ENCODE peak calls at places on chromosomes 13 and 19, in eight cellular contexts. One of them, this sample, is unnamed.

GRCh38 chr13:84609716-84610115 is 727.4 kb upstream of the SLITRK1 start:
- DNase-seq in H1: no peak
- DNase-seq in HCT116: no peak
- DNase-seq in A549: peak
- DNase-seq in GM12878: no peak
- DNase-seq in WTC11: no peak
- DNase-seq in endothelial cell of umbilical vein: no peak
- DNase-seq in HepG2: no peak
- DNase-seq in this sample: no peak

GRCh38 chr13:107208889-107209288 is 641.0 kb upstream of the ARGLU1 start:
- DNase-seq in H1: no peak
- DNase-seq in HCT116: no peak
- DNase-seq in A549: no peak
- DNase-seq in GM12878: no peak
- DNase-seq in WTC11: no peak
- DNase-seq in endothelial cell of umbilical vein: peak
- DNase-seq in HepG2: no peak
- DNase-seq in this sample: no peak

GRCh38 chr13:112793545-112794445 is 104.0 kb downstream of the ATP11A start:
- DNase-seq in H1: no peak
- DNase-seq in HCT116: no peak
- DNase-seq in A549: no peak
- DNase-seq in GM12878: no peak
- DNase-seq in WTC11: peak
- DNase-seq in endothelial cell of umbilical vein: no peak
- DNase-seq in HepG2: no peak
- DNase-seq in this sample: no peak

GRCh38 chr19:4609878-4610511 is 29.3 kb upstream of the TNFAIP8L1 start:
- DNase-seq in H1: no peak
- DNase-seq in HCT116: no peak
- DNase-seq in A549: no peak
- DNase-seq in GM12878: no peak
- DNase-seq in WTC11: no peak
- DNase-seq in endothelial cell of umbilical vein: no peak
- DNase-seq in HepG2: no peak
- DNase-seq in this sample: peak

GRCh38 chr13:114099191-114099590 is 33.2 kb downstream of the RASA3 start:
- DNase-seq in H1: no peak
- DNase-seq in HCT116: peak
- DNase-seq in A549: peak
- DNase-seq in GM12878: no peak
- DNase-seq in WTC11: peak
- DNase-seq in endothelial cell of umbilical vein: no peak
- DNase-seq in HepG2: peak
- DNase-seq in this sample: peak

GRCh38 chr13:44514278-44514677 is 61.9 kb downstream of the TSC22D1 start:
- DNase-seq in H1: no peak
- DNase-seq in HCT116: no peak
- DNase-seq in A549: no peak
- DNase-seq in GM12878: no peak
- DNase-seq in WTC11: no peak
- DNase-seq in endothelial cell of umbilical vein: no peak
- DNase-seq in HepG2: no peak
- DNase-seq in this sample: no peak

GRCh38 chr13:20401958-20402856 is 123.5 kb downstream of the CRYL1 start:
- DNase-seq in H1: no peak
- DNase-seq in HCT116: no peak
- DNase-seq in A549: no peak
- DNase-seq in GM12878: no peak
- DNase-seq in WTC11: no peak
- DNase-seq in endothelial cell of umbilical vein: no peak
- DNase-seq in HepG2: no peak
- DNase-seq in this sample: no peak

GRCh38 chr13:47213057-47213456 is 316.2 kb upstream of the HTR2A start:
- DNase-seq in H1: no peak
- DNase-seq in HCT116: no peak
- DNase-seq in A549: no peak
- DNase-seq in GM12878: no peak
- DNase-seq in WTC11: no peak
- DNase-seq in endothelial cell of umbilical vein: no peak
- DNase-seq in HepG2: no peak
- DNase-seq in this sample: no peak

GRCh38 chr13:34627499-34627898 is 314.6 kb upstream of the NBEA start:
- DNase-seq in H1: no peak
- DNase-seq in HCT116: no peak
- DNase-seq in A549: peak
- DNase-seq in GM12878: no peak
- DNase-seq in WTC11: no peak
- DNase-seq in endothelial cell of umbilical vein: no peak
- DNase-seq in HepG2: no peak
- DNase-seq in this sample: no peak

GRCh38 chr19:12202250-12202649 is 39.4 kb downstream of the ZNF136 start:
- DNase-seq in H1: peak
- DNase-seq in HCT116: no peak
- DNase-seq in A549: no peak
- DNase-seq in GM12878: no peak
- DNase-seq in WTC11: peak
- DNase-seq in endothelial cell of umbilical vein: no peak
- DNase-seq in HepG2: peak
- DNase-seq in this sample: peak

GRCh38 chr19:32407004-32407992 is 1.7 kb downstream of the DPY19L3 start:
- DNase-seq in H1: no peak
- DNase-seq in HCT116: no peak
- DNase-seq in A549: no peak
- DNase-seq in GM12878: no peak
- DNase-seq in WTC11: no peak
- DNase-seq in endothelial cell of umbilical vein: no peak
- DNase-seq in HepG2: peak
- DNase-seq in this sample: peak

GRCh38 chr13:92807343-92807742 is 419.3 kb upstream of the GPC6 start:
- DNase-seq in H1: no peak
- DNase-seq in HCT116: no peak
- DNase-seq in A549: no peak
- DNase-seq in GM12878: no peak
- DNase-seq in WTC11: no peak
- DNase-seq in endothelial cell of umbilical vein: no peak
- DNase-seq in HepG2: no peak
- DNase-seq in this sample: no peak

GRCh38 chr19:31413353-31413752 is 64.1 kb upstream of the TSHZ3 start:
- DNase-seq in H1: no peak
- DNase-seq in HCT116: no peak
- DNase-seq in A549: no peak
- DNase-seq in GM12878: no peak
- DNase-seq in WTC11: no peak
- DNase-seq in endothelial cell of umbilical vein: no peak
- DNase-seq in HepG2: no peak
- DNase-seq in this sample: no peak

GRCh38 chr13:62129000-62129551 is 713.4 kb upstream of the PCDH20 start:
- DNase-seq in H1: no peak
- DNase-seq in HCT116: no peak
- DNase-seq in A549: no peak
- DNase-seq in GM12878: no peak
- DNase-seq in WTC11: no peak
- DNase-seq in endothelial cell of umbilical vein: no peak
- DNase-seq in HepG2: no peak
- DNase-seq in this sample: no peak

GRCh38 chr13:98272549-98272948 is 95.5 kb upstream of the RNF113B start:
- DNase-seq in H1: no peak
- DNase-seq in HCT116: no peak
- DNase-seq in A549: no peak
- DNase-seq in GM12878: no peak
- DNase-seq in WTC11: no peak
- DNase-seq in endothelial cell of umbilical vein: no peak
- DNase-seq in HepG2: no peak
- DNase-seq in this sample: no peak

GRCh38 chr13:94140027-94140426 is 339.5 kb downstream of the DCT start:
- DNase-seq in H1: no peak
- DNase-seq in HCT116: no peak
- DNase-seq in A549: no peak
- DNase-seq in GM12878: no peak
- DNase-seq in WTC11: no peak
- DNase-seq in endothelial cell of umbilical vein: no peak
- DNase-seq in HepG2: no peak
- DNase-seq in this sample: no peak

DNA sequence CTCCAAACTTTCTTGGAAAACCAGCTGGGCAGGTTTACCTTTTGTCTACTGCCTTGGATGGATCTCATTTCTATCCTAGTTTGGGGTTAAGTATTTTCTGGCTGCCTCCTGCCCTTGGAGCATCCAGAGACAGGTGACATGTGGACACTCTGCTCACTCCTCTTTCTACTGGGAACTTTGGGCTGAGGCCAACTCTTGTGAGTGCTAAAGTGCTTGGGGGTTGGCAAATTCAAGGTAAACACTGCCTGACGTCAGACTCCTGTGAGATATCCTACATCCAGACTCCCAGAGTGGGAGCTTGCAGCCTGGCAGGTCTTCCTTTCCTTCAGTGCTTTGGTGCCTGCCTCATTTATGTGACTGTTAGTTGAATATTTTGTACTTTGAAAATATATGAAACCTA is 388.1 kb downstream of the KCNRG start:
- DNase-seq in H1: no peak
- DNase-seq in HCT116: no peak
- DNase-seq in A549: peak
- DNase-seq in GM12878: no peak
- DNase-seq in WTC11: no peak
- DNase-seq in endothelial cell of umbilical vein: no peak
- DNase-seq in HepG2: peak
- DNase-seq in this sample: no peak
- TF ChIP-seq MAX in H1: no peak
- TF ChIP-seq MAX in HCT116: no peak
- TF ChIP-seq MAX in A549: no peak
- TF ChIP-seq MAX in GM12878: no peak
- TF ChIP-seq MAX in WTC11: no peak
- TF ChIP-seq MAX in endothelial cell of umbilical vein: no peak
- TF ChIP-seq MAX in HepG2: no peak
- TF ChIP-seq MAX in this sample: no peak

GRCh38 chr13:77650409-77650808 is 47.1 kb upstream of the SLAIN1 start:
- DNase-seq in H1: no peak
- DNase-seq in HCT116: no peak
- DNase-seq in A549: no peak
- DNase-seq in GM12878: no peak
- DNase-seq in WTC11: no peak
- DNase-seq in endothelial cell of umbilical vein: no peak
- DNase-seq in HepG2: no peak
- DNase-seq in this sample: no peak
- TF ChIP-seq MAX in H1: no peak
- TF ChIP-seq MAX in HCT116: no peak
- TF ChIP-seq MAX in A549: no peak
- TF ChIP-seq MAX in GM12878: no peak
- TF ChIP-seq MAX in WTC11: no peak
- TF ChIP-seq MAX in endothelial cell of umbilical vein: no peak
- TF ChIP-seq MAX in HepG2: no peak
- TF ChIP-seq MAX in this sample: no peak

DNA sequence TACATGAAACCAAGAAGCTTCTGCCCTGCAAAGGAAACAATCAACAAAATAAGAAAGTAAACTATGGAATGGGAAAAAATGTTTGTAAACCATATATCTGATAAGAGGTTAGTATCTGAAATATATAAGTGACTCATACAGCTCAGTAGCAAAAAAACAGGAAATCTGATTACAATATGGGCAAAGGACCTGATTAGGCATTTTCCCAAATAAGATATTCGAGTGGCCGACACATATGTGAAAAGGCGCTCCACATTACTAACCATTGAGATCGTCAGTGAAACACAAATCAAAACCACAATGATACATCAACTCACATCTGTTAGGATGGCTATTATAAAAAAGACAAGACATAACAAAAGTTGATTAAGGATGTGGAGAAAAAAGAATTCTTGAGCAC is 2818.6 kb upstream of the PCDH20 start:
- DNase-seq in H1: no peak
- DNase-seq in HCT116: no peak
- DNase-seq in A549: no peak
- DNase-seq in GM12878: no peak
- DNase-seq in WTC11: no peak
- DNase-seq in endothelial cell of umbilical vein: peak
- DNase-seq in HepG2: no peak
- DNase-seq in this sample: no peak
- TF ChIP-seq MAX in H1: no peak
- TF ChIP-seq MAX in HCT116: no peak
- TF ChIP-seq MAX in A549: no peak
- TF ChIP-seq MAX in GM12878: no peak
- TF ChIP-seq MAX in WTC11: no peak
- TF ChIP-seq MAX in endothelial cell of umbilical vein: no peak
- TF ChIP-seq MAX in HepG2: no peak
- TF ChIP-seq MAX in this sample: no peak

GRCh38 chr13:77262198-77262597 is 64.7 kb downstream of the MYCBP2 start:
- DNase-seq in H1: no peak
- DNase-seq in HCT116: no peak
- DNase-seq in A549: no peak
- DNase-seq in GM12878: no peak
- DNase-seq in WTC11: no peak
- DNase-seq in endothelial cell of umbilical vein: no peak
- DNase-seq in HepG2: no peak
- DNase-seq in this sample: no peak

GRCh38 chr13:77265336-77265735 is 61.6 kb downstream of the MYCBP2 start:
- DNase-seq in H1: no peak
- DNase-seq in HCT116: no peak
- DNase-seq in A549: no peak
- DNase-seq in GM12878: no peak
- DNase-seq in WTC11: no peak
- DNase-seq in endothelial cell of umbilical vein: no peak
- DNase-seq in HepG2: no peak
- DNase-seq in this sample: no peak

DNA sequence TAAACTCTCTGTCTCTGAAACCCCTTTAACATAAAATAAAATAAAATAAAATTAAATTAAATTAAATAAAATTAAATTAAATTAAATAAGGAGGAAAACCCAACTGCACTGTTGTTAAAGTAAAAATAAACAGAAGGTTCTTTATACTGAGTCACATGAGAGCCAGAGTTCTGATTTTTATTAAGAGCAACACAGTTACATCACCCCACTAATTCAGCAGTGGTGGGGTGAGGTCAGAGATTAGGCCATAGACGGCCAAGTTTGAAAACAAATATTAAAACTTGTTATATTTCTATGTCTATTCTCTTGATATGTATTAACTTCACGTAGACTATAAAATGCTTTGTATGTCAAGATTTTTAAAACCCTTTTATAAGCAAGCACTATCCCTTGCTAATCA is 59.5 kb downstream of the MYCBP2 start:
- DNase-seq in H1: no peak
- DNase-seq in HCT116: no peak
- DNase-seq in A549: no peak
- DNase-seq in GM12878: no peak
- DNase-seq in WTC11: no peak
- DNase-seq in endothelial cell of umbilical vein: no peak
- DNase-seq in HepG2: no peak
- DNase-seq in this sample: no peak
- TF ChIP-seq MAX in H1: no peak
- TF ChIP-seq MAX in HCT116: no peak
- TF ChIP-seq MAX in A549: no peak
- TF ChIP-seq MAX in GM12878: no peak
- TF ChIP-seq MAX in WTC11: no peak
- TF ChIP-seq MAX in endothelial cell of umbilical vein: no peak
- TF ChIP-seq MAX in HepG2: no peak
- TF ChIP-seq MAX in this sample: no peak

This sample was measured in NB4.